ENCODE peak calls at places on chromosomes 3 and 15, in four cellular contexts. I is HCT116, C is K562, N is HepG2. D is an unnamed sample.
A peak's percentile ranks its signal among the peaks of the same experiment; 100 is the strongest.

GRCh38 chr3:165103616-165104015 is 25.3 kb upstream of the SI start:
- DNase-seq in N (no peak), I (no peak), C (no peak), D (no peak)

GRCh38 chr3:65664927-65665326 is 373.8 kb downstream of the MAGI1 start:
- DNase-seq in N (no peak), C (peak; percentile 55), I (no peak), D (no peak)

GRCh38 chr3:57179580-57180410 is 14.6 kb upstream of the IL17RD start:
- DNase-seq in I (no peak), N (peak; percentile 14), C (peak; percentile 23), D (no peak)

GRCh38 chr15:56042982-56043980 is 49.9 kb upstream of the NEDD4 start:
- DNase-seq in N (peak; percentile 52), I (no peak), C (no peak), D (no peak)

GRCh38 chr3:107458871-107459270 is 63.9 kb upstream of the BBX start:
- DNase-seq in I (no peak), C (no peak), N (no peak), D (no peak)

GRCh38 chr3:192875971-192876565 is 41.6 kb downstream of the MB21D2 start:
- DNase-seq in N (peak; percentile 74), I (no peak), C (no peak), D (no peak)

GRCh38 chr3:101266566-101266965 is 53.8 kb downstream of the IMPG2 start:
- DNase-seq in I (no peak), N (no peak), C (no peak), D (no peak)

GRCh38 chr3:52507359-52507758 is 12.2 kb downstream of the STAB1 start:
- DNase-seq in N (peak; percentile 63), I (no peak), C (no peak), D (no peak)

GRCh38 chr15:39770748-39771689 is 11.6 kb downstream of the FSIP1 start:
- DNase-seq in I (no peak), N (no peak), C (no peak), D (no peak)

GRCh38 chr3:143332046-143332445 is 212.5 kb downstream of the CHST2 start:
- DNase-seq in N (no peak), C (no peak), I (no peak), D (no peak)

GRCh38 chr3:175270199-175270837 is 411.2 kb downstream of the NAALADL2 start:
- DNase-seq in I (no peak), C (no peak), N (no peak), D (no peak)

GRCh38 chr15:44034933-44035624 is 160.0 kb downstream of the FRMD5 start:
- DNase-seq in N (no peak), C (no peak), I (no peak), D (no peak)

GRCh38 chr3:21020681-21021080 is 730.3 kb downstream of the ZNF385D start:
- DNase-seq in N (no peak), C (no peak), I (no peak), D (no peak)

GRCh38 chr3:125128861-125129501 is 73.2 kb upstream of the HEG1 start:
- DNase-seq in I (no peak), N (peak; percentile 16), C (peak; percentile 16), D (no peak)

GRCh38 chr3:16900779-16901440 is 16.2 kb downstream of the PLCL2 start:
- DNase-seq in C (no peak), N (no peak), I (no peak), D (no peak)
- H3K4me1 ChIP-seq in C (no peaks in the 10 kb centered on the region), N (no peaks in the 10 kb centered on the region), I (peaks cover 4% of the 10 kb centered on the region), D (peaks cover 3% of the 10 kb centered on the region)

DNA sequence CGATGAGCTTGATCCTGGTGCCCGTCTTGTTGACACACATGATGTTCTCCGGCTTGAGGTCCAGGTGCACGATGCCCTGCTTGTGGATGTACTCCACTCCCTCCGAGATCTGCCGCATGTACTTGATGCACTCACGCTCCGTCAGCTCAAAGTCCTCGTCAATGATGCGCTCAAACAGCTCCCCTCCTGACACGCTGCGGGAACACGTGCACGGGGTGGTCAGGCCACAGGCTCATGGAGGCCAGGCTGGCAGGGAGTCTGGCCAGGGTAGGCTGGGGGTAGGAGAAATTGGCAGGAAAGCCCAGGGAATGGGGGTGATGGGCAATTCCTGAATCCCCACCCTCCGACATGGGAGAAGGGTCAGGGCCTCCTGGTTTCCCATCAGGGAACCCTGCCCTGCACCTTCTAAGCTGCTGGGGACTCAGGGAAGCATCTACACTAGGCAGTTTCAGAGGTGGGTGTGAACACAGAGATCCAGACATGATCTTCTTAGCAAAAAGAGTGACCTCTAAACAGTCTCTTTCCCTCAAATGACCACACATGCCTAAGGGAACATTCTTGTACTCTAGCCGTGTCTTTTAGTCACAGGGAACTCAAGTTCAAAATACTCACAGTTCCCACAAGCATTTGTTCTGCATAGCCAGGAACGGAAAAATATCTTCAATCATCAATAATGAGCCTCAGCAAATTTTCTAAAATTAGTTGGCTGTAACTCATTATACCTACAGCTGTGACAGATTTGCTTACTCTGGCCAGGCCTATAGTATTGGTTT is 55.6 kb upstream of the HACD2 start:
- DNase-seq in N (no peak), C (no peak), I (no peak), D (no peak)
- TF ChIP-seq TCF7L2 in N (no peak), C (no peak), I (no peak), D (no peak)

GRCh38 chr3:117238805-117239204 is 529.2 kb downstream of the TUSC7 start:
- DNase-seq in C (no peak), I (no peak), N (no peak), D (no peak)
- TF ChIP-seq REST in C (no peak), I (no peak), N (no peak), D (no peak)

GRCh38 chr3:129556358-129556695 is 13.4 kb downstream of the H1-8 start:
- DNase-seq in I (no peak), C (no peak), N (no peak), D (no peak)
- H3K4me1 ChIP-seq in I (no peaks in the 10 kb centered on the region), C (peaks cover 50% of the 10 kb centered on the region), N (peaks cover 50% of the 10 kb centered on the region), D (peaks cover 18% of the 10 kb centered on the region)

GRCh38 chr15:99279290-99279689 is 28.0 kb downstream of the LRRC28 start:
- DNase-seq in I (no peak), C (no peak), N (no peak), D (no peak)
- TF ChIP-seq TCF7L2 in I (no peak), C (no peak), N (no peak), D (no peak)